ENCODE peak calls at places on chromosomes 7 and 10, in six cellular contexts. V is lower lobe of right lung, I is psoas muscle, Q is epithelial cell of esophagus, J is HL-60, S is fibroblast of pulmonary artery. L is an unnamed sample.

GRCh38 chr10:789831-790701 is 100.6 kb upstream of the DIP2C start:
- DNase-seq in S (no peak), J (no peak), I (peak; percentile 46), V (peak; percentile 35), Q (no peak), L (no peak)

GRCh38 chr10:125062244-125063208 is 97.8 kb downstream of the CTBP2 start:
- DNase-seq in Q (no peak), I (peak; percentile 78), S (no peak), J (no peak), V (no peak), L (no peak)

GRCh38 chr7:65953890-65954289 is 28.1 kb downstream of the GUSB start:
- DNase-seq in I (no peak), Q (no peak), S (no peak), V (no peak), J (no peak), L (no peak)

GRCh38 chr7:3710531-3710930 is 409.5 kb downstream of the SDK1 start:
- DNase-seq in S (no peak), I (no peak), V (no peak), J (no peak), Q (no peak), L (no peak)

GRCh38 chr7:1839701-1840100 is 169.6 kb downstream of the ELFN1 start:
- DNase-seq in Q (no peak), I (peak; percentile 28), J (no peak), V (peak; percentile 45), S (no peak), L (no peak)

GRCh38 chr7:130453051-130453450 is 12.2 kb upstream of the CEP41 start:
- DNase-seq in V (no peak), Q (no peak), S (no peak), I (no peak), J (no peak), L (no peak)

GRCh38 chr10:48478980-48479811 is 125.7 kb downstream of the ARHGAP22 start:
- DNase-seq in J (no peak), Q (no peak), I (no peak), S (no peak), V (no peak), L (no peak)

GRCh38 chr10:47401874-47402645 is 18.0 kb upstream of the ZNF488 start:
- DNase-seq in J (no peak), I (no peak), S (no peak), Q (no peak), V (no peak), L (no peak)

GRCh38 chr10:97328646-97329453 is 5.7 kb downstream of the FRAT2 start:
- DNase-seq in I (no peak), J (no peak), S (no peak), Q (no peak), V (no peak), L (no peak)

GRCh38 chr10:99412100-99412499 is 18.3 kb downstream of the GOT1 start:
- DNase-seq in I (no peak), Q (no peak), S (no peak), J (no peak), V (no peak), L (no peak)

GRCh38 chr10:126846469-126846868 is 58.8 kb upstream of the DOCK1 start:
- DNase-seq in S (no peak), I (no peak), V (no peak), Q (no peak), J (no peak), L (no peak)

GRCh38 chr10:77251297-77252013 is 386.2 kb downstream of the KCNMA1 start:
- DNase-seq in Q (peak; percentile 56), V (no peak), I (no peak), S (peak; percentile 42), J (no peak), L (no peak)

GRCh38 chr7:16646427-16647081 is 573 bp downstream of the BZW2 start:
- DNase-seq in Q (peak; percentile 35), J (no peak), V (no peak), S (no peak), I (no peak), L (no peak)

GRCh38 chr10:75678527-75678926 is 247.1 kb downstream of the LRMDA start:
- DNase-seq in J (no peak), S (no peak), I (no peak), V (no peak), Q (no peak), L (no peak)

GRCh38 chr7:120842131-120842621 is 15.8 kb downstream of the TSPAN12 start:
- DNase-seq in S (no peak), Q (peak; percentile 48), V (no peak), J (no peak), I (no peak), L (no peak)

GRCh38 chr7:158271646-158272045 is 316.0 kb downstream of the PTPRN2 start:
- DNase-seq in S (no peak), I (peak; percentile 25), V (no peak), Q (no peak), J (no peak), L (no peak)

GRCh38 chr10:114653926-114654325 is 4.1 kb downstream of the ABLIM1 start:
- DNase-seq in V (no peak), J (no peak), I (no peak), Q (no peak), S (no peak), L (no peak)

GRCh38 chr10:50417486-50417905 is 166.2 kb upstream of the ASAH2 start:
- DNase-seq in S (peak; percentile 29), Q (no peak), I (no peak), V (no peak), J (no peak), L (no peak)

GRCh38 chr10:119680668-119681070 is 29.5 kb downstream of the BAG3 start:
- DNase-seq in S (no peak), J (no peak), V (no peak), Q (peak; percentile 98), I (peak; percentile 75), L (no peak)

GRCh38 chr10:86371116-86371515 is 4.5 kb upstream of the GRID1 start:
- DNase-seq in Q (no peak), J (no peak), V (no peak), I (no peak), S (no peak), L (no peak)

GRCh38 chr10:8060010-8060703 is 5.7 kb downstream of the GATA3 start:
- DNase-seq in J (no peak), V (no peak), I (no peak), Q (no peak), S (no peak), L (no peak)

DNA sequence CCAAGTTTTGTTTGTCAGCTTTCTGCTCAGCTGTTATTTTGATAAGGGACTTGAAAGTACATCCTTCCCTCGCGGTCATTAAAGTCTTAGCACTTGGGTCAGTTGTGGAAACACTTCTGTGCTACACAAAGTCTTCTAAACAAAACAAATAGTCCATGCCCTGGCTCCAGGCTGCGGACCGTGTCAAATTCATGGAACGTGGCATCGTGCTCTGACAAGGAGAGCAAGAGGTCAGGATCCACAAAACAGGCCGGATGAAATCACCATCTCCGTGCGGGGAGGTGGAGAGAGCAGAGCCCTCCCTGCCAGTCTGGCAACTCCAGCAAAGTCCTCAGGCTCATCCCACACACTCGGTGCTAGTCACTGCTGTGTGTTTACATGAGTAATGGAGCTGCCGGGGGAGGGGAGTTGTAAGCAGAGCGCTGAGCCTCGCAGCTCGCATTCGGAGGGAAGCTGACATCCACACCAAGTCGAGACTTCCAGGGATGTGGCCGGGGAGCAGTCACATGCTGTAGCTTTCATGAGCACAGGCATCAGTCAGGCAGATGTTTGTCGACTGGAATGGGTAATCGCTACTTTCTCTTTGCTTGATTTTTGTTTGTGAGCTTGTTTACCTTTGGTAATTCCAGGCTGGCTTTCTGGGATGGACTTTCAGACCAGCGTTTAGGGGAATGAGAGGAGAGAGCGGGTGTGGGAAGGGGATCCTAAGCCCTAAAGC is 147.6 kb downstream of the ARID5B start:
- DNase-seq in S (peak; percentile 99), I (peak; percentile 96), V (peak; percentile 74), J (no peak), Q (peak; percentile 98), L (no peak)
- H3K4me3 ChIP-seq in S (peak overlapping the region; percentile 88), I (peak overlapping the region; percentile 83), V (peak overlapping the region; percentile 50), J (no peak overlapping the region), Q (peak overlapping the region; percentile 49), L (peak overlapping the region; percentile 63)

GRCh38 chr7:118169146-118169545 is 14.8 kb upstream of the LSM8 start:
- DNase-seq in I (no peak), V (no peak), S (peak; percentile 7), J (no peak), Q (peak; percentile 9), L (no peak)
- TF ChIP-seq CTCF in I (no peak), V (no peak), S (peak; percentile 10), J (no peak), Q (no peak), L (peak; percentile 18)

GRCh38 chr7:21547511-21547910 is 4.7 kb downstream of the DNAH11 start:
- DNase-seq in I (no peak), Q (peak; percentile 48), J (no peak), S (peak; percentile 56), V (no peak), L (no peak)

GRCh38 chr7:21548491-21548890 is 5.7 kb downstream of the DNAH11 start:
- DNase-seq in V (no peak), I (no peak), S (no peak), J (no peak), Q (peak; percentile 30), L (no peak)

GRCh38 chr7:21542891-21543527 is at the start of gene DNAH11:
- DNase-seq in V (peak; percentile 67), I (peak; percentile 59), Q (peak; percentile 65), J (no peak), S (peak; percentile 39), L (no peak)

GRCh38 chr7:21543528-21544302 is 876 bp downstream of the DNAH11 start:
- DNase-seq in V (no peak), I (no peak), S (peak; percentile 41), J (no peak), Q (peak; percentile 51), L (no peak)

DNA sequence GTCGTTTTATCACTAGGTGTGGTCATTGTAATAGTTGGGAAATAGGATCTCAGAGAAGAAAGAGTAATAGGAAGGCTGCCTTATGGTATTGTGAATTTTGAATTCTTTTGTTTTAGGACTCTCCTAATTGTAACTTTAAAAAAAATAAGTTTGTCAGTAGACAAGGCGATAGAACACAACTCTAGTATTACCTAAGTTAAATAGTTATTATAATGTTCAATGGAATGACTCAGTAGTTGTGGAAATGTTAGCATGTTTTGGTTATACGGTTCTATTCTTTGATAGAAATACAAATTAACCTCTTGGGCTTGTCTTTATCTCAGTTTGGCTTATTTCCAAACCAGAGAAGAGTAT is 1.4 kb downstream of the DNAH11 start:
- DNase-seq in V (no peak), J (no peak), I (no peak), Q (peak; percentile 5), S (no peak), L (no peak)
- H3K4me3 ChIP-seq in V (no peak overlapping the region), J (no peak overlapping the region), I (peak overlapping the region; percentile 69), Q (no peak overlapping the region), S (no peak overlapping the region), L (no peak overlapping the region)

GRCh38 chr7:134351424-134351823 is 34.7 kb upstream of the SLC35B4 start:
- DNase-seq in Q (no peak), I (no peak), V (no peak), J (no peak), S (no peak), L (no peak)
- TF ChIP-seq CTCF in Q (no peak), I (no peak), V (no peak), J (no peak), S (no peak), L (no peak)

GRCh38 chr7:45088146-45088701 is 545 bp downstream of the NACAD start:
- DNase-seq in I (peak; percentile 55), J (no peak), S (no peak), Q (no peak), V (no peak), L (no peak)
- H3K4me3 ChIP-seq in I (peak overlapping the region; percentile 76), J (no peak overlapping the region), S (peak overlapping the region; percentile 57), Q (no peak overlapping the region), V (peak overlapping the region; percentile 60), L (no peak overlapping the region)

GRCh38 chr10:6580279-6581029 is 378 bp upstream of the PRKCQ start:
- DNase-seq in S (peak; percentile 66), Q (peak; percentile 70), V (peak; percentile 88), I (peak; percentile 93), J (peak; percentile 26), L (no peak)
- TF ChIP-seq CTCF in S (peak; percentile 15), Q (peak; percentile 27), V (peak; percentile 41), I (peak; percentile 69), J (no peak), L (peak; percentile 55)